ENCODE peak calls at places on chromosome 9, in ten cellular contexts. G is endothelial cell of umbilical vein, N is astrocyte, Z is lower lobe of right lung, X is neural progenitor cell, M is IMR-90, W is heart right ventricle, Q is GM06990, O is SJSA1, S is esophagus squamous epithelium. P is an unnamed sample.

GRCh38 chr9:87324613-87325194 is 173.0 kb upstream of the DAPK1 start:
- DNase-seq in M (peak; percentile 68), X (peak; percentile 70), G (peak; percentile 60), O (peak; percentile 54), Z (no peak), W (no peak), Q (no peak), S (no peak), N (peak; percentile 26), P (no peak)

GRCh38 chr9:110869931-110870330 is 168.3 kb downstream of the LPAR1 start:
- DNase-seq in S (no peak), N (no peak), O (no peak), Q (peak; percentile 28), X (no peak), M (no peak), Z (no peak), G (no peak), W (no peak), P (no peak)

GRCh38 chr9:94270009-94270408 is 10.9 kb downstream of the ZNF169 start:
- DNase-seq in Z (no peak), M (no peak), O (no peak), S (no peak), Q (no peak), W (no peak), G (no peak), X (no peak), N (no peak), P (no peak)

GRCh38 chr9:534886-535285 is 306.6 kb upstream of the DMRT1 start:
- DNase-seq in G (no peak), M (no peak), X (no peak), W (peak; percentile 26), S (no peak), Q (no peak), O (no peak), N (no peak), Z (no peak), P (peak; percentile 29)

GRCh38 chr9:35489313-35490154 is at the start of gene RUSC2:
- DNase-seq in Z (peak; percentile 89), O (peak; percentile 87), W (peak; percentile 85), N (peak; percentile 85), G (peak; percentile 88), S (no peak), X (peak; percentile 97), Q (peak; percentile 36), M (peak; percentile 90), P (peak; percentile 87)

GRCh38 chr9:90870646-90871326 is 69.2 kb downstream of the SYK start:
- DNase-seq in G (peak; percentile 32), M (peak; percentile 44), S (no peak), N (peak; percentile 9), X (peak; percentile 55), O (no peak), W (no peak), Z (no peak), Q (no peak), P (peak; percentile 51)

GRCh38 chr9:113289091-113289490 is 13.6 kb downstream of the PRPF4 start:
- DNase-seq in G (peak; percentile 14), S (no peak), Q (no peak), X (no peak), W (no peak), M (no peak), Z (no peak), N (no peak), O (no peak), P (no peak)

GRCh38 chr9:18046068-18046467 is 427.9 kb upstream of the ADAMTSL1 start:
- DNase-seq in Q (no peak), W (no peak), M (no peak), O (no peak), N (no peak), Z (no peak), G (no peak), X (no peak), S (no peak), P (no peak)

GRCh38 chr9:15299374-15299939 is 7.6 kb downstream of the TTC39B start:
- DNase-seq in S (no peak), X (no peak), O (no peak), N (no peak), Z (no peak), M (no peak), Q (peak; percentile 62), G (no peak), W (no peak), P (no peak)

GRCh38 chr9:73023025-73023541 is 70.2 kb upstream of the ALDH1A1 start:
- DNase-seq in M (peak; percentile 63), Q (no peak), N (peak; percentile 50), W (peak; percentile 21), O (peak; percentile 23), S (no peak), G (peak; percentile 80), X (peak; percentile 70), Z (no peak), P (peak; percentile 35)

GRCh38 chr9:73026375-73026774 is 73.5 kb upstream of the ALDH1A1 start:
- DNase-seq in S (no peak), N (no peak), O (no peak), G (no peak), X (no peak), Z (no peak), Q (peak; percentile 22), M (no peak), W (no peak), P (no peak)

GRCh38 chr9:73020877-73021276 is 68.0 kb upstream of the ALDH1A1 start:
- DNase-seq in G (no peak), O (no peak), S (no peak), Q (no peak), W (no peak), X (no peak), Z (no peak), N (no peak), M (no peak), P (no peak)

GRCh38 chr9:73022353-73022752 is 69.5 kb upstream of the ALDH1A1 start:
- DNase-seq in S (no peak), X (no peak), O (no peak), M (no peak), G (no peak), W (no peak), Z (no peak), Q (no peak), N (no peak), P (no peak)

GRCh38 chr9:73024601-73025034 is 71.8 kb upstream of the ALDH1A1 start:
- DNase-seq in Z (no peak), W (no peak), M (no peak), O (no peak), Q (no peak), S (no peak), X (no peak), G (no peak), N (no peak), P (no peak)
- H3K27me3 ChIP-seq in Z (no peaks in the 10 kb centered on the region), W (no peaks in the 10 kb centered on the region), M (no peaks in the 10 kb centered on the region), O (no peaks in the 10 kb centered on the region), Q (no peaks in the 10 kb centered on the region), S (no peaks in the 10 kb centered on the region), X (no peaks in the 10 kb centered on the region), G (no peaks in the 10 kb centered on the region), N (no peaks in the 10 kb centered on the region), P (no peaks in the 10 kb centered on the region)

GRCh38 chr9:84615574-84615973 is 54.0 kb upstream of the NTRK2 start:
- DNase-seq in O (no peak), S (no peak), G (no peak), Q (no peak), N (no peak), Z (no peak), W (no peak), M (no peak), X (peak; percentile 17), P (no peak)
- H3K27me3 ChIP-seq in O (no peaks in the 10 kb centered on the region), S (no peaks in the 10 kb centered on the region), G (no peaks in the 10 kb centered on the region), Q (no peaks in the 10 kb centered on the region), N (no peaks in the 10 kb centered on the region), Z (no peaks in the 10 kb centered on the region), W (no peaks in the 10 kb centered on the region), M (no peaks in the 10 kb centered on the region), X (no peaks in the 10 kb centered on the region), P (no peaks in the 10 kb centered on the region)

GRCh38 chr9:85368781-85369180 is 373.0 kb downstream of the AGTPBP1 start:
- DNase-seq in O (no peak), G (no peak), W (no peak), M (no peak), X (no peak), N (no peak), Z (no peak), S (no peak), Q (no peak), P (no peak)
- H3K27me3 ChIP-seq in O (no peaks in the 10 kb centered on the region), G (no peaks in the 10 kb centered on the region), W (no peaks in the 10 kb centered on the region), M (no peaks in the 10 kb centered on the region), X (no peaks in the 10 kb centered on the region), N (peaks cover 32% of the 10 kb centered on the region), Z (no peaks in the 10 kb centered on the region), S (no peaks in the 10 kb centered on the region), Q (no peaks in the 10 kb centered on the region), P (no peaks in the 10 kb centered on the region)

GRCh38 chr9:137296214-137297059 is 5.6 kb downstream of the NRARP start:
- DNase-seq in M (peak; percentile 50), G (peak; percentile 93), X (no peak), Q (no peak), Z (no peak), W (peak; percentile 82), O (no peak), S (no peak), N (peak; percentile 33), P (no peak)

GRCh38 chr9:137294684-137295312 is 7.3 kb downstream of the NRARP start:
- DNase-seq in Q (no peak), M (peak; percentile 27), N (no peak), S (no peak), X (peak; percentile 44), Z (no peak), O (no peak), G (peak; percentile 66), W (peak; percentile 24), P (peak; percentile 41)

GRCh38 chr9:137297060-137297664 is 4.9 kb downstream of the NRARP start:
- DNase-seq in X (no peak), O (no peak), S (no peak), M (no peak), Q (no peak), Z (no peak), W (no peak), N (no peak), G (no peak), P (no peak)

GRCh38 chr9:137294091-137294683 is 7.9 kb downstream of the NRARP start:
- DNase-seq in M (peak; percentile 56), X (peak; percentile 48), N (peak; percentile 26), Q (no peak), S (no peak), Z (no peak), G (peak; percentile 68), O (peak; percentile 22), W (peak; percentile 17), P (no peak)

GRCh38 chr9:137295313-137296213 is 6.5 kb downstream of the NRARP start:
- DNase-seq in X (peak; percentile 84), G (peak; percentile 43), W (peak; percentile 55), O (no peak), M (no peak), Z (no peak), S (no peak), Q (peak; percentile 65), N (no peak), P (no peak)
- H3K27me3 ChIP-seq in X (peaks cover 63% of the 10 kb centered on the region), G (no peaks in the 10 kb centered on the region), W (peaks cover 20% of the 10 kb centered on the region), O (peaks cover 37% of the 10 kb centered on the region), M (peaks cover 33% of the 10 kb centered on the region), Z (peaks cover 54% of the 10 kb centered on the region), S (no peaks in the 10 kb centered on the region), Q (no peaks in the 10 kb centered on the region), N (peaks cover 14% of the 10 kb centered on the region), P (no peaks in the 10 kb centered on the region)

P was measured in thyroid gland.